ENCODE peak calls at places on chromosomes 13 and 19, in nine cellular contexts. One of them, this sample, is unnamed.

GRCh38 chr13:42305503-42305902 is 33.6 kb downstream of the AKAP11 start:
- DNase-seq in PC-3: no peak
- DNase-seq in mucosa of descending colon: no peak
- DNase-seq in pancreas: no peak
- DNase-seq in hepatocyte: no peak
- DNase-seq in H9: no peak
- DNase-seq in brain microvascular endothelial cell: no peak
- DNase-seq in psoas muscle: no peak
- DNase-seq in lung: no peak
- DNase-seq in this sample: no peak

GRCh38 chr19:4472174-4472974 is at the start of gene HDGFL2:
- DNase-seq in hepatocyte: no peak
- DNase-seq in mucosa of descending colon: no peak
- DNase-seq in PC-3: no peak
- DNase-seq in psoas muscle: peak; percentile 18
- DNase-seq in H9: no peak
- DNase-seq in lung: no peak
- DNase-seq in brain microvascular endothelial cell: no peak
- DNase-seq in pancreas: peak; percentile 79
- DNase-seq in this sample: no peak

GRCh38 chr13:74287672-74288169 is 153.5 kb upstream of the KLF12 start:
- DNase-seq in psoas muscle: peak; percentile 71
- DNase-seq in brain microvascular endothelial cell: peak; percentile 80
- DNase-seq in lung: peak; percentile 74
- DNase-seq in H9: peak; percentile 71
- DNase-seq in pancreas: peak; percentile 78
- DNase-seq in PC-3: peak; percentile 40
- DNase-seq in mucosa of descending colon: peak; percentile 88
- DNase-seq in hepatocyte: peak; percentile 89
- DNase-seq in this sample: peak; percentile 52

GRCh38 chr13:30159446-30159839 is 147.9 kb downstream of the KATNAL1 start:
- DNase-seq in lung: no peak
- DNase-seq in pancreas: no peak
- DNase-seq in brain microvascular endothelial cell: peak; percentile 93
- DNase-seq in hepatocyte: no peak
- DNase-seq in H9: no peak
- DNase-seq in psoas muscle: no peak
- DNase-seq in PC-3: peak; percentile 22
- DNase-seq in mucosa of descending colon: no peak
- DNase-seq in this sample: peak; percentile 82

GRCh38 chr13:38979891-38980627 is 10.6 kb downstream of the STOML3 start:
- DNase-seq in lung: no peak
- DNase-seq in mucosa of descending colon: peak; percentile 4
- DNase-seq in brain microvascular endothelial cell: no peak
- DNase-seq in H9: no peak
- DNase-seq in PC-3: no peak
- DNase-seq in hepatocyte: peak; percentile 23
- DNase-seq in pancreas: no peak
- DNase-seq in psoas muscle: peak; percentile 23
- DNase-seq in this sample: no peak

GRCh38 chr19:13849991-13850909 is 26.7 kb upstream of the NANOS3 start:
- DNase-seq in brain microvascular endothelial cell: peak; percentile 64
- DNase-seq in psoas muscle: peak; percentile 87
- DNase-seq in hepatocyte: peak; percentile 96
- DNase-seq in mucosa of descending colon: peak; percentile 85
- DNase-seq in PC-3: peak; percentile 89
- DNase-seq in pancreas: peak; percentile 94
- DNase-seq in H9: peak; percentile 81
- DNase-seq in lung: peak; percentile 78
- DNase-seq in this sample: no peak

GRCh38 chr19:38684078-38684861 is 36.8 kb downstream of the ACTN4 start:
- DNase-seq in PC-3: peak; percentile 88
- DNase-seq in pancreas: no peak
- DNase-seq in lung: peak; percentile 68
- DNase-seq in mucosa of descending colon: peak; percentile 75
- DNase-seq in hepatocyte: peak; percentile 90
- DNase-seq in psoas muscle: peak; percentile 80
- DNase-seq in H9: peak; percentile 46
- DNase-seq in brain microvascular endothelial cell: peak; percentile 70
- DNase-seq in this sample: peak; percentile 78

GRCh38 chr19:45297674-45298073 is 25.0 kb downstream of the CKM start:
- DNase-seq in brain microvascular endothelial cell: no peak
- DNase-seq in mucosa of descending colon: no peak
- DNase-seq in H9: no peak
- DNase-seq in pancreas: no peak
- DNase-seq in hepatocyte: no peak
- DNase-seq in PC-3: no peak
- DNase-seq in psoas muscle: no peak
- DNase-seq in lung: no peak
- DNase-seq in this sample: no peak

DNA sequence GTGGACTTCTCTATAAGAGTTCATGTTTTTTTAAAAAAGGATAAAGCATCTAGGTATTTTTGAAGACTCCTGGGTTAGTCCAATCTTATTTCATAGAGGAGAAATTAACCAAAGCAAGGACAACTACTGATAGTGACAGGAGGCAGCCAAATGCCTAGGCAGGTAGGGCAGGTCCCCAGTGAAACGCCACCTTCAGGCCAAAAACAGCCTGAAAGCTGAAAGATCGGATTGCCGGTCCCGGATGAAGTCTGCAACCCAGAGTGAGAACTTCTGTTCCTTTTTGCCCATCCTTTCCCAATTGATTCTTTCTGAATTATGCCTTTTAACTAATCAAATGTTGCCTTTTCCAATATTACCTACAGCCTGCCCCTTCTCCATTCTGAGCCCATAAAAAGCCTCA is 6.1 kb upstream of the GGACT start:
- DNase-seq in lung: no peak
- DNase-seq in psoas muscle: no peak
- DNase-seq in hepatocyte: peak; percentile 30
- DNase-seq in mucosa of descending colon: peak; percentile 63
- DNase-seq in brain microvascular endothelial cell: no peak
- DNase-seq in PC-3: peak; percentile 35
- DNase-seq in pancreas: no peak
- DNase-seq in H9: peak; percentile 67
- DNase-seq in this sample: no peak
- TF ChIP-seq CTCF in lung: no peak
- TF ChIP-seq CTCF in psoas muscle: no peak
- TF ChIP-seq CTCF in hepatocyte: peak; percentile 36
- TF ChIP-seq CTCF in mucosa of descending colon: no peak
- TF ChIP-seq CTCF in brain microvascular endothelial cell: peak; percentile 55
- TF ChIP-seq CTCF in PC-3: peak; percentile 54
- TF ChIP-seq CTCF in pancreas: no peak
- TF ChIP-seq CTCF in H9: peak; percentile 77
- TF ChIP-seq CTCF in this sample: peak; percentile 25

DNA sequence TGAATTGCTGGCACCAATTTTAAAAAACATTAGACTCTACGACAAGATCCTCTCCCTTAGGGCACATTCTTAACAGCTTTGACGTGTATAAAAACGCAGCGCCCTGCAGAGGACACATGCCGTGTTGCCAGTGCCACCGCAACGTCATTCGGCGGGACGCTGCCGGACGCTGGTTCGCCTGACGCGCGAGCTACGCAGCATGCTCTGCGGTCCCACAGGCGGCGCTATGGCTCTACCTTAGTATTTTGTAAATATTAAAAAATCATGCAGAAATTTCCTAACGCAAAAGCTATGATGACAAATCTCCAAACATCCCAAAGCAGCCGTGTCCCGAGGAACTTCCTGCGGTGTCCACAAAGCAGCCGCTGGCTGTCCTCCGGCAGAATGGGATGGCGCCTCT is 4.2 kb upstream of the ADPRHL1 start:
- DNase-seq in brain microvascular endothelial cell: no peak
- DNase-seq in mucosa of descending colon: no peak
- DNase-seq in psoas muscle: no peak
- DNase-seq in lung: no peak
- DNase-seq in H9: no peak
- DNase-seq in hepatocyte: no peak
- DNase-seq in PC-3: no peak
- DNase-seq in pancreas: no peak
- DNase-seq in this sample: no peak
- TF ChIP-seq CTCF in brain microvascular endothelial cell: peak; percentile 18
- TF ChIP-seq CTCF in mucosa of descending colon: no peak
- TF ChIP-seq CTCF in psoas muscle: no peak
- TF ChIP-seq CTCF in lung: no peak
- TF ChIP-seq CTCF in H9: peak; percentile 45
- TF ChIP-seq CTCF in hepatocyte: peak; percentile 15
- TF ChIP-seq CTCF in PC-3: no peak
- TF ChIP-seq CTCF in pancreas: no peak
- TF ChIP-seq CTCF in this sample: peak; percentile 2

GRCh38 chr19:28291874-28292273 is 921.1 kb downstream of the UQCRFS1 start:
- DNase-seq in mucosa of descending colon: no peak
- DNase-seq in hepatocyte: no peak
- DNase-seq in psoas muscle: no peak
- DNase-seq in PC-3: no peak
- DNase-seq in lung: no peak
- DNase-seq in H9: no peak
- DNase-seq in pancreas: no peak
- DNase-seq in brain microvascular endothelial cell: no peak
- DNase-seq in this sample: no peak

GRCh38 chr19:28288850-28289249 is 924.1 kb downstream of the UQCRFS1 start:
- DNase-seq in lung: no peak
- DNase-seq in PC-3: no peak
- DNase-seq in psoas muscle: no peak
- DNase-seq in pancreas: no peak
- DNase-seq in H9: no peak
- DNase-seq in brain microvascular endothelial cell: no peak
- DNase-seq in mucosa of descending colon: peak; percentile 23
- DNase-seq in hepatocyte: no peak
- DNase-seq in this sample: no peak

GRCh38 chr19:28290963-28291657 is 921.8 kb downstream of the UQCRFS1 start:
- DNase-seq in brain microvascular endothelial cell: no peak
- DNase-seq in hepatocyte: no peak
- DNase-seq in psoas muscle: no peak
- DNase-seq in mucosa of descending colon: no peak
- DNase-seq in PC-3: no peak
- DNase-seq in H9: peak; percentile 46
- DNase-seq in lung: no peak
- DNase-seq in pancreas: no peak
- DNase-seq in this sample: no peak

GRCh38 chr19:28292822-28293500 is 920.0 kb downstream of the UQCRFS1 start:
- DNase-seq in lung: no peak
- DNase-seq in brain microvascular endothelial cell: no peak
- DNase-seq in PC-3: no peak
- DNase-seq in hepatocyte: no peak
- DNase-seq in H9: peak; percentile 52
- DNase-seq in mucosa of descending colon: no peak
- DNase-seq in psoas muscle: no peak
- DNase-seq in pancreas: no peak
- DNase-seq in this sample: no peak

GRCh38 chr19:28289294-28290063 is 923.5 kb downstream of the UQCRFS1 start:
- DNase-seq in lung: no peak
- DNase-seq in brain microvascular endothelial cell: no peak
- DNase-seq in hepatocyte: peak; percentile 49
- DNase-seq in pancreas: no peak
- DNase-seq in psoas muscle: no peak
- DNase-seq in PC-3: no peak
- DNase-seq in mucosa of descending colon: peak; percentile 83
- DNase-seq in H9: no peak
- DNase-seq in this sample: peak; percentile 44
- TF ChIP-seq CTCF in lung: no peak
- TF ChIP-seq CTCF in brain microvascular endothelial cell: no peak
- TF ChIP-seq CTCF in hepatocyte: no peak
- TF ChIP-seq CTCF in pancreas: no peak
- TF ChIP-seq CTCF in psoas muscle: no peak
- TF ChIP-seq CTCF in PC-3: no peak
- TF ChIP-seq CTCF in mucosa of descending colon: no peak
- TF ChIP-seq CTCF in H9: no peak
- TF ChIP-seq CTCF in this sample: no peak

GRCh38 chr19:2254052-2254872 is 2.0 kb downstream of the JSRP1 start:
- DNase-seq in hepatocyte: peak; percentile 81
- DNase-seq in brain microvascular endothelial cell: no peak
- DNase-seq in pancreas: peak; percentile 64
- DNase-seq in lung: no peak
- DNase-seq in psoas muscle: no peak
- DNase-seq in H9: peak; percentile 79
- DNase-seq in PC-3: no peak
- DNase-seq in mucosa of descending colon: no peak
- DNase-seq in this sample: no peak
- TF ChIP-seq CTCF in hepatocyte: peak; percentile 52
- TF ChIP-seq CTCF in brain microvascular endothelial cell: peak; percentile 77
- TF ChIP-seq CTCF in pancreas: no peak
- TF ChIP-seq CTCF in lung: no peak
- TF ChIP-seq CTCF in psoas muscle: peak; percentile 24
- TF ChIP-seq CTCF in H9: peak; percentile 77
- TF ChIP-seq CTCF in PC-3: no peak
- TF ChIP-seq CTCF in mucosa of descending colon: no peak
- TF ChIP-seq CTCF in this sample: peak; percentile 78